ENCODE peak calls at places on chromosomes 11 and 22, in four cellular contexts. Y is HCT116, M is mammary epithelial cell, J is GM23248. F is an unnamed sample.

GRCh38 chr11:93622043-93622442 is 39.4 kb upstream of the CEP295 start:
- DNase-seq in Y (no peak), M (no peak), J (peak), F (peak)

GRCh38 chr22:22164541-22165272 is 79.9 kb upstream of the VPREB1 start:
- DNase-seq in Y (no peak), M (no peak), J (no peak), F (no peak)

GRCh38 chr11:69550846-69551245 is 69.4 kb downstream of the LINC01488 start:
- DNase-seq in Y (no peak), M (no peak), J (no peak), F (no peak)

GRCh38 chr22:38313384-38313955 is 3.8 kb downstream of the CSNK1E start:
- DNase-seq in Y (no peak), M (peak), J (peak), F (peak)

GRCh38 chr11:111310088-111310487 is 11.7 kb downstream of the POU2AF3 start:
- DNase-seq in Y (no peak), M (peak), J (no peak), F (peak)

GRCh38 chr11:66497206-66497605 is 13.2 kb upstream of the BBS1 start:
- DNase-seq in Y (no peak), M (no peak), J (no peak), F (no peak)

GRCh38 chr22:36323182-36323854 is 64.4 kb downstream of the MYH9 start:
- DNase-seq in Y (no peak), M (no peak), J (peak), F (no peak)

GRCh38 chr11:134579709-134580634 is 167.9 kb upstream of the B3GAT1 start:
- DNase-seq in Y (no peak), M (no peak), J (no peak), F (no peak)

GRCh38 chr11:119207300-119207570 is 1.1 kb downstream of the CBL start:
- DNase-seq in Y (no peak), M (peak), J (peak), F (no peak)

GRCh38 chr11:131571571-131571970 is 201.2 kb downstream of the NTM start:
- DNase-seq in Y (no peak), M (no peak), J (no peak), F (no peak)

GRCh38 chr11:58165504-58166106 is 23.3 kb upstream of the OR9Q2 start:
- DNase-seq in Y (no peak), M (no peak), J (no peak), F (no peak)

GRCh38 chr11:15309296-15309695 is 194.6 kb downstream of the INSC start:
- DNase-seq in Y (no peak), M (peak), J (peak), F (no peak)

GRCh38 chr11:92269021-92269420 is 44.4 kb downstream of the FAT3 start:
- DNase-seq in Y (no peak), M (peak), J (peak), F (peak)

GRCh38 chr22:35308480-35308945 is 8.8 kb downstream of the TOM1 start:
- DNase-seq in Y (no peak), M (no peak), J (no peak), F (no peak)

GRCh38 chr11:69310934-69311766 is 17.2 kb downstream of the MYEOV start:
- DNase-seq in Y (no peak), M (peak), J (no peak), F (no peak)

GRCh38 chr22:38177926-38178604 is 3.6 kb downstream of the PLA2G6 start:
- DNase-seq in Y (peak), M (peak), J (peak), F (peak)

GRCh38 chr11:10139656-10140055 is 154.4 kb downstream of the SBF2 start:
- DNase-seq in Y (no peak), M (peak), J (peak), F (peak)

GRCh38 chr11:85086511-85087284 is 540.4 kb downstream of the DLG2 start:
- DNase-seq in Y (no peak), M (peak), J (peak), F (peak)

GRCh38 chr11:128733440-128734115 is 39.7 kb downstream of the FLI1 start:
- DNase-seq in Y (no peak), M (no peak), J (no peak), F (no peak)

GRCh38 chr22:46593211-46593676 is 26.9 kb upstream of the GRAMD4 start:
- DNase-seq in Y (no peak), M (no peak), J (no peak), F (no peak)

GRCh38 chr11:130369141-130369691 is 54.5 kb upstream of the ZBTB44 start:
- DNase-seq in Y (no peak), M (no peak), J (peak), F (no peak)

GRCh38 chr11:6667733-6668374 is 12.2 kb upstream of the DCHS1 start:
- DNase-seq in Y (peak), M (peak), J (peak), F (peak)

GRCh38 chr11:117020287-117020686 is 77.9 kb downstream of the SIK3 start:
- DNase-seq in Y (no peak), M (no peak), J (no peak), F (no peak)

GRCh38 chr22:35921777-35922176 is 106.8 kb downstream of the RBFOX2 start:
- DNase-seq in Y (peak), M (peak), J (peak), F (peak)

GRCh38 chr11:93329936-93330445 is 551 bp upstream of the DEUP1 start:
- DNase-seq in Y (no peak), M (no peak), J (peak), F (no peak)

GRCh38 chr11:59221438-59221837 is 8.7 kb upstream of the MPEG1 start:
- DNase-seq in Y (no peak), M (peak), J (peak), F (peak)

GRCh38 chr11:111745719-111746504 is 20.3 kb downstream of the PPP2R1B start:
- DNase-seq in Y (no peak), M (no peak), J (peak), F (peak)

GRCh38 chr11:11334607-11335006 is 18.4 kb downstream of the CSNK2A3 start:
- DNase-seq in Y (no peak), M (no peak), J (no peak), F (no peak)

GRCh38 chr11:67395555-67396257 is 3.9 kb downstream of the RAD9A start:
- DNase-seq in Y (no peak), M (no peak), J (no peak), F (no peak)

GRCh38 chr22:42714308-42714707 is 6.4 kb downstream of the A4GALT start:
- DNase-seq in Y (no peak), M (no peak), J (no peak), F (no peak)

GRCh38 chr11:87445002-87445401 is 407.3 kb downstream of the TMEM135 start:
- DNase-seq in Y (no peak), M (no peak), J (peak), F (peak)

GRCh38 chr11:58940028-58940427 is 740 bp downstream of the GLYATL1 start:
- DNase-seq in Y (no peak), M (no peak), J (no peak), F (no peak)

GRCh38 chr22:48651036-48651890 is 1176.4 kb downstream of the BRD1 start:
- DNase-seq in Y (peak), M (no peak), J (no peak), F (no peak)

GRCh38 chr22:19383292-19383691 is 48.2 kb downstream of the HIRA start:
- DNase-seq in Y (no peak), M (no peak), J (no peak), F (no peak)

GRCh38 chr11:93487032-93487483 is 56.1 kb downstream of the SMCO4 start:
- DNase-seq in Y (no peak), M (no peak), J (no peak), F (no peak)

GRCh38 chr11:75380716-75381420 is 18.4 kb upstream of the RPS3 start:
- DNase-seq in Y (no peak), M (no peak), J (no peak), F (peak)

GRCh38 chr22:24161485-24161884 is 19.8 kb upstream of the SUSD2 start:
- DNase-seq in Y (no peak), M (no peak), J (no peak), F (no peak)

GRCh38 chr11:75280227-75280671 is 39.7 kb downstream of the TPBGL start:
- DNase-seq in Y (peak), M (peak), J (peak), F (peak)

GRCh38 chr22:19680287-19680881 is 33.9 kb upstream of the SEPTIN5 start:
- DNase-seq in Y (no peak), M (no peak), J (no peak), F (no peak)

GRCh38 chr11:102730036-102730815 is 5.5 kb upstream of the MMP8 start:
- DNase-seq in Y (no peak), M (no peak), J (peak), F (no peak)

GRCh38 chr11:102722804-102723203 is 1.9 kb downstream of the MMP8 start:
- DNase-seq in Y (no peak), M (no peak), J (no peak), F (no peak)

GRCh38 chr11:102727890-102728289 is 3.1 kb upstream of the MMP8 start:
- DNase-seq in Y (no peak), M (peak), J (peak), F (peak)

DNA sequence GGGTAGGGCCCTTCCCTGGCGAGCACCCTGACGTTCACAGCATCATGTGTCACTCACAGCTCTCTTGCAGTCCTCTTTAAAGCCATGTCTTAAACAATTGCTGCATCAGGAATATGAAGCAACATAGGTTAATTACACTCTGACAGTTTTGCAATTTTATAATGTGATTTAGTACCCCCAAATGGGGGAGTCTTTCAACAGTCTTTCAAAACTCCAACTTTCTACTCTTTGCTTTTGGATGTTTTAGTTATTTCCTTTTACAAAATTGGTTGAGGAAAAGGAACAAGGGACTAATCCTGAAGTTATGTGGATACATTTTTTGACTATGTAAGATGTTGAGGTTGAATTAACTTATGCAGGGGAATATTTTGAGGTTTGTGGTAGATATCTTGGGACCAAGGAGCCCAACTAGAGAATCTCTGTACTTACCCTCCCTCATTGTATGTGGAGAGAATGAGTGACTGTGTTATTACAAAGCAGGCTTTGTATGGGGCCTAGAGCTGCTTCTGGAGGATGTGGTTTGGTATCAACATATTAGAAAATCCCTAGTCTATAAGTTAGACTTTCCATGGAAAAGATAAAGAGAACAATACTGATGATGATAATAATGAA is at the start of gene MMP8:
- DNase-seq in Y (no peak), M (peak), J (peak), F (no peak)
- H2AFZ ChIP-seq in Y (no peak), M (peak), J (peak), F (no peak)

DNA sequence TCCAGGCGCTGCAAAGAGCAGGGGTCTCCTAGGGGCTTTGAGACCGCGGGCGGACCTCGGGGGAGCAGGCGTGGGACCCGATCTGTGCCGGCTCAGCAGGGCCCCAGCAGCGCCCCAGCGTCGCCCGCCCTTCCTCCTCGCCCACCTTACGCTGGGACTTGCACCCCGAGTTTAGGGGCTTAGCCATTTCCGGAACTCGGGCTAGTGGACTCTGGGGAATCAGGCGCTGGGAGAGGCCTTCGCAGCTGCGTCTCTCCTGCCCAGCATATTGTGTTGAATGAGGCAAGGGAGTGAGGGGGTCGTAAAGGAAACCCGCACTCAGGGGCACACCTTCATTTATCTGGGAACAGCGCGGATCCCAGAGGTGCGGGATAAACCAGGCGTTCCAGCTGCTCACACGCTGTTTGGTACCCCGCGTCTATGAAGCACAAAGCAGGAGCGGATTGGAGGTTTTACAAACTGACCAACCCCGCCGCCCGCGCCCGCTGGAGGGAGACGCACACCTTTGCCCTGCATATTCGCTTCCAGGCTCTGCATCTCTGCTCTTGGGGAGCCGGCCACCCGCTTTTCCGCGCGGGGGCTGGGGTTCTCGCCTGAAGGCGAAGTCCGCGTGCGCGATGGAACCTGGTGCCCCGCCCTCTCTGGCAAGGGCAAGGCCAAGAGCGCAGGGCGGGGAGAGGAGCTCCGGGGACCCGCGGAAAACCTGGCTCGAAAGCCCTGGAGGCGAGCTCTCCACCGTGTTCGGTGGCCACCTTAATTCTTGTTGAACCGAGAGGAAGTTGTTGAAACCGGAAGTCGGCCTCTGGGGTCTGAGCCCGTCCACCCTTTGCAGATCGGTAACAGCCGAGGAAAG is 6.7 kb upstream of the ALX4 start:
- DNase-seq in Y (no peak), M (no peak), J (peak), F (no peak)
- H3K4me3 ChIP-seq in Y (no peak), M (peak), J (peak), F (peak)

GRCh38 chr11:47915407-47916137 is 64.8 kb upstream of the PTPRJ start:
- DNase-seq in Y (no peak), M (no peak), J (no peak), F (no peak)

GRCh38 chr11:47918370-47918690 is 62.0 kb upstream of the PTPRJ start:
- DNase-seq in Y (no peak), M (no peak), J (peak), F (no peak)

GRCh38 chr11:47917643-47918369 is 62.6 kb upstream of the PTPRJ start:
- DNase-seq in Y (peak), M (no peak), J (peak), F (peak)

GRCh38 chr11:47914743-47915142 is 65.6 kb upstream of the PTPRJ start:
- DNase-seq in Y (no peak), M (no peak), J (no peak), F (no peak)

GRCh38 chr11:47916361-47916841 is 64.0 kb upstream of the PTPRJ start:
- DNase-seq in Y (no peak), M (no peak), J (no peak), F (no peak)
- H2AFZ ChIP-seq in Y (no peak), M (peak), J (peak), F (no peak)

GRCh38 chr11:828501-829115 is 889 bp downstream of the CRACR2B start:
- DNase-seq in Y (no peak), M (no peak), J (no peak), F (no peak)
- H3K4me3 ChIP-seq in Y (no peak), M (no peak), J (no peak), F (no peak)

GRCh38 chr11:46248270-46249102 is 29.0 kb upstream of the CREB3L1 start:
- DNase-seq in Y (peak), M (peak), J (peak), F (peak)
- H2AFZ ChIP-seq in Y (peak), M (peak), J (peak), F (peak)